ENCODE peak calls at places on chromosomes 13 and 19, in seven cellular contexts. C, V, E, K, O, Z and T are unnamed samples.

GRCh38 chr19:979318-979741 is 4.8 kb upstream of the WDR18 start:
- DNase-seq in C (no peak), V (no peak), E (no peak), K (no peak), O (no peak), Z (no peak), T (no peak)

GRCh38 chr13:76829572-76830327 is 56.5 kb downstream of the KCTD12 start:
- DNase-seq in C (no peak), V (no peak), E (no peak), K (no peak), O (no peak), Z (peak; percentile 29), T (no peak)

GRCh38 chr13:63554157-63554556 is 2138.5 kb upstream of the PCDH20 start:
- DNase-seq in C (no peak), V (no peak), E (no peak), K (no peak), O (no peak), Z (no peak), T (no peak)

GRCh38 chr13:40445557-40445990 is 220.9 kb downstream of the FOXO1 start:
- DNase-seq in C (peak; percentile 96), V (no peak), E (peak; percentile 88), K (no peak), O (no peak), Z (no peak), T (peak; percentile 14)

GRCh38 chr13:80339841-80340642 is 884 bp downstream of the SPRY2 start:
- DNase-seq in C (peak; percentile 88), V (no peak), E (peak; percentile 19), K (peak; percentile 64), O (peak; percentile 27), Z (peak; percentile 75), T (peak; percentile 49)

GRCh38 chr13:113456116-113456702 is 2.9 kb upstream of the ADPRHL1 start:
- DNase-seq in C (no peak), V (no peak), E (no peak), K (no peak), O (no peak), Z (no peak), T (no peak)

GRCh38 chr13:80341771-80342271 is 895 bp upstream of the SPRY2 start:
- DNase-seq in C (peak; percentile 77), V (peak; percentile 89), E (no peak), K (no peak), O (peak; percentile 46), Z (peak; percentile 48), T (no peak)

GRCh38 chr19:28655054-28655453 is 557.9 kb downstream of the UQCRFS1 start:
- DNase-seq in C (no peak), V (no peak), E (no peak), K (no peak), O (no peak), Z (no peak), T (no peak)

GRCh38 chr19:38862321-38863059 is 12.7 kb upstream of the HNRNPL start:
- DNase-seq in C (no peak), V (peak; percentile 81), E (no peak), K (no peak), O (peak; percentile 48), Z (peak; percentile 36), T (no peak)

GRCh38 chr13:43830481-43830873 is 43.7 kb upstream of the ENOX1 start:
- DNase-seq in C (no peak), V (no peak), E (peak; percentile 1), K (no peak), O (no peak), Z (peak; percentile 89), T (no peak)

GRCh38 chr13:47598340-47598911 is 402.6 kb downstream of the SUCLA2 start:
- DNase-seq in C (no peak), V (peak; percentile 19), E (peak; percentile 17), K (no peak), O (no peak), Z (peak; percentile 52), T (no peak)

GRCh38 chr19:15269806-15270205 is 37.6 kb upstream of the EPHX3 start:
- DNase-seq in C (no peak), V (no peak), E (no peak), K (no peak), O (no peak), Z (no peak), T (no peak)

GRCh38 chr19:21586341-21587116 is 81.1 kb downstream of the ZNF429 start:
- DNase-seq in C (peak; percentile 78), V (no peak), E (no peak), K (no peak), O (no peak), Z (peak; percentile 20), T (no peak)

GRCh38 chr19:632228-633067 is 889 bp downstream of the POLRMT start:
- DNase-seq in C (no peak), V (peak; percentile 79), E (peak; percentile 62), K (no peak), O (no peak), Z (peak; percentile 88), T (no peak)

GRCh38 chr13:93723316-93723715 is 496.7 kb downstream of the GPC6 start:
- DNase-seq in C (no peak), V (peak; percentile 32), E (no peak), K (no peak), O (no peak), Z (peak; percentile 23), T (no peak)

GRCh38 chr19:29855087-29855486 is 43.3 kb downstream of the CCNE1 start:
- DNase-seq in C (no peak), V (no peak), E (no peak), K (no peak), O (no peak), Z (no peak), T (no peak)

GRCh38 chr19:41206926-41207750 is 11.9 kb upstream of the AXL start:
- DNase-seq in C (no peak), V (no peak), E (no peak), K (no peak), O (no peak), Z (peak; percentile 60), T (no peak)

GRCh38 chr19:18294467-18294864 is 13.0 kb upstream of the JUND start:
- DNase-seq in C (peak; percentile 94), V (no peak), E (peak; percentile 68), K (peak; percentile 81), O (no peak), Z (no peak), T (no peak)

GRCh38 chr13:95341441-95341840 is 40.2 kb upstream of the ABCC4 start:
- DNase-seq in C (peak; percentile 29), V (no peak), E (no peak), K (no peak), O (no peak), Z (no peak), T (no peak)

GRCh38 chr19:51127755-51128154 is 3.0 kb downstream of the SIGLEC9 start:
- DNase-seq in C (peak; percentile 74), V (no peak), E (no peak), K (peak; percentile 39), O (no peak), Z (peak; percentile 12), T (no peak)

GRCh38 chr13:114002009-114002544 is 28.2 kb upstream of the C13orf46 start:
- DNase-seq in C (peak; percentile 70), V (no peak), E (no peak), K (no peak), O (no peak), Z (no peak), T (no peak)

GRCh38 chr13:27043013-27043412 is 128.6 kb downstream of the USP12 start:
- DNase-seq in C (no peak), V (peak; percentile 83), E (peak; percentile 82), K (peak; percentile 74), O (peak; percentile 31), Z (peak; percentile 99), T (peak; percentile 23)

GRCh38 chr13:33547035-33547434 is 261.5 kb upstream of the STARD13 start:
- DNase-seq in C (no peak), V (no peak), E (no peak), K (no peak), O (no peak), Z (no peak), T (no peak)

GRCh38 chr19:35716735-35716984 is 1.1 kb upstream of the KMT2B start:
- DNase-seq in C (peak; percentile 95), V (no peak), E (no peak), K (peak; percentile 81), O (no peak), Z (no peak), T (peak; percentile 83)

GRCh38 chr13:110428281-110428680 is 121.2 kb downstream of the COL4A2 start:
- DNase-seq in C (no peak), V (no peak), E (no peak), K (no peak), O (no peak), Z (no peak), T (no peak)

GRCh38 chr19:48615145-48616040 is 517 bp upstream of the FAM83E start:
- DNase-seq in C (peak; percentile 67), V (no peak), E (no peak), K (no peak), O (no peak), Z (no peak), T (no peak)
- H3K27ac ChIP-seq in C (no peak overlapping the region), V (peak overlapping the region; percentile 32), E (peak overlapping the region; percentile 92), K (no peak overlapping the region), O (peak overlapping the region; percentile 63), Z (no peak overlapping the region), T (no peak overlapping the region)

GRCh38 chr19:10283301-10283733 is 3.4 kb upstream of the ICAM4 start:
- DNase-seq in C (no peak), V (no peak), E (no peak), K (no peak), O (no peak), Z (no peak), T (no peak)
- H3K27ac ChIP-seq in C (no peak overlapping the region), V (no peak overlapping the region), E (peak overlapping the region; percentile 59), K (no peak overlapping the region), O (no peak overlapping the region), Z (no peak overlapping the region), T (no peak overlapping the region)

DNA sequence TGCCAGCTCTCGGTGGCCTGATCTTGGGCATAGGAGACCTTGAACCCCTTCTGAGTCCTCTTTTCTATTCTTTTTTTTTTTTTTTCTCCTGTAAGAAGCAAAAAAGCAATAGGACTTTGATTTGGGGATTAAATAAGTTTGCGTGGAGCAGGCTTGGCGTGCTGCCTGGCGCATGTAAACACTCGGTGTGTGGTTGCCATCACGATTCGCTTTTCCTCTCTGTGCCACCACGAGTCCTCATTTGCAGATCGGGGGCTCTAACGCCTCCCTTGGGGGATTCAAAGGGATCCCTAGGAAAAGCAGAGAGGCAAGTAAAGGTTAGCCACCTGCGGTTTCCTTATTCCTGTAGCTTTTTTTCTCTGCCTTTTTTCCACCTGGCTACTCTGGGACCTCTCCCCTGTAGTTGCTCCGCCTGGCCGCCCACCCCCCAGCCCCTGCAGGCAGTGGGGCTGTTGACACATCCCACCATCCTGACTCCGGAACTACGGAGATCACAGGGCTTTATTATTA is 1.3 kb downstream of the SAFB start:
- DNase-seq in C (peak; percentile 66), V (peak; percentile 44), E (no peak), K (peak; percentile 49), O (peak; percentile 27), Z (peak; percentile 86), T (peak; percentile 25)
- H3K27ac ChIP-seq in C (peak overlapping the region; percentile 99), V (peak overlapping the region; percentile 96), E (peak overlapping the region; percentile 90), K (peak overlapping the region; percentile 98), O (peak overlapping the region; percentile 95), Z (peak overlapping the region; percentile 88), T (peak overlapping the region; percentile 90)

DNA sequence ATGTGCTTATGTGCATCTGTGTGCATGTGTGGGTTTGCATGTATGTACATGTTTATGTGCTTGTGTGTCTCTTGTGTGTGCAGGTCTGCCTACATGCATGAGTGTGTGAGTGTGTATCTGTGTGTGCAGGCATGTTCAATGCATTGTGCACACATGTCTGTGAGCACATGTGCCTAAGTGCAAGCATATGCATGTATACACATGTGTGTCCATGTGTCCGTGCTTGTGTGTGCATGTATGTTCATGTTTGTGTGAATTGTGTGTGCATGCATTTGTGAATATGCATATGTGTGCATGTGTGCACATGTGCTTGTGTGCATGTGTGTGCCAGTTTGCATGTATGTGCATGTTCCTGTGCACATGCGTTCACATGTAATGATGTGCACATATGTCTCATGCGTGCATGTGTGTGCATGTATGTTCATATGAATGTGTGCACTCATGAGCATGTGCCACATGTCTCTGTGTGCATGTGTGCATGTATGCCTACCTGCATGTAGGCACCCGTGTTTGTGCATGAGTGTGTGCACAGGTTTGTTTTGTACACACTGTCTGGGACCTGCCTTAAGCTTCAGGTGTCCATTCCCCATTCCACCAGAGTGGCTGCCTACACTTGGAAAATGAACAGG is 32.1 kb upstream of the PTPRS start:
- DNase-seq in C (no peak), V (no peak), E (no peak), K (no peak), O (no peak), Z (no peak), T (no peak)
- H3K27ac ChIP-seq in C (no peak overlapping the region), V (no peak overlapping the region), E (no peak overlapping the region), K (no peak overlapping the region), O (no peak overlapping the region), Z (no peak overlapping the region), T (no peak overlapping the region)